ENCODE peak calls at places on chromosome 21, in five cellular contexts. One of them, this sample, is unnamed.

GRCh38 chr21:35861656-35862055 is 198.7 kb downstream of the SETD4 start:
- DNase-seq in SK-N-SH: no peak
- DNase-seq in IMR-90: peak
- DNase-seq in K562: no peak
- DNase-seq in GM12878: no peak
- DNase-seq in this sample: no peak

GRCh38 chr21:14084068-14084501 is 126.7 kb downstream of the LIPI start:
- DNase-seq in SK-N-SH: no peak
- DNase-seq in IMR-90: no peak
- DNase-seq in K562: no peak
- DNase-seq in GM12878: no peak
- DNase-seq in this sample: no peak

GRCh38 chr21:42063578-42064521 is 7.3 kb upstream of the UMODL1 start:
- DNase-seq in SK-N-SH: no peak
- DNase-seq in IMR-90: no peak
- DNase-seq in K562: no peak
- DNase-seq in GM12878: peak
- DNase-seq in this sample: no peak

GRCh38 chr21:42840411-42841155 is 38.8 kb downstream of the WDR4 start:
- DNase-seq in SK-N-SH: no peak
- DNase-seq in IMR-90: no peak
- DNase-seq in K562: no peak
- DNase-seq in GM12878: no peak
- DNase-seq in this sample: no peak

GRCh38 chr21:33011462-33011861 is 14.3 kb upstream of the OLIG2 start:
- DNase-seq in SK-N-SH: no peak
- DNase-seq in IMR-90: peak
- DNase-seq in K562: no peak
- DNase-seq in GM12878: no peak
- DNase-seq in this sample: peak

GRCh38 chr21:15976807-15977206 is 247.0 kb downstream of the USP25 start:
- DNase-seq in SK-N-SH: no peak
- DNase-seq in IMR-90: no peak
- DNase-seq in K562: no peak
- DNase-seq in GM12878: no peak
- DNase-seq in this sample: no peak

GRCh38 chr21:35652872-35653271 is 407.5 kb downstream of the SETD4 start:
- DNase-seq in SK-N-SH: no peak
- DNase-seq in IMR-90: no peak
- DNase-seq in K562: no peak
- DNase-seq in GM12878: no peak
- DNase-seq in this sample: no peak

GRCh38 chr21:14594967-14595366 is 48.9 kb upstream of the SAMSN1 start:
- DNase-seq in SK-N-SH: no peak
- DNase-seq in IMR-90: no peak
- DNase-seq in K562: no peak
- DNase-seq in GM12878: no peak
- DNase-seq in this sample: no peak

GRCh38 chr21:37228003-37228400 is 39.1 kb downstream of the VPS26C start:
- DNase-seq in SK-N-SH: no peak
- DNase-seq in IMR-90: no peak
- DNase-seq in K562: no peak
- DNase-seq in GM12878: no peak
- DNase-seq in this sample: no peak

GRCh38 chr21:28601708-28602107 is 391.0 kb downstream of the LTN1 start:
- DNase-seq in SK-N-SH: no peak
- DNase-seq in IMR-90: peak
- DNase-seq in K562: no peak
- DNase-seq in GM12878: no peak
- DNase-seq in this sample: no peak

GRCh38 chr21:39720126-39720778 is 24.7 kb upstream of the IGSF5 start:
- DNase-seq in SK-N-SH: no peak
- DNase-seq in IMR-90: no peak
- DNase-seq in K562: no peak
- DNase-seq in GM12878: no peak
- DNase-seq in this sample: no peak
- TF ChIP-seq CTCF in SK-N-SH: no peak
- TF ChIP-seq CTCF in IMR-90: no peak
- TF ChIP-seq CTCF in K562: no peak
- TF ChIP-seq CTCF in GM12878: no peak
- TF ChIP-seq CTCF in this sample: no peak

GRCh38 chr21:44874497-44875331 is 1.2 kb upstream of the PTTG1IP start:
- DNase-seq in SK-N-SH: no peak
- DNase-seq in IMR-90: no peak
- DNase-seq in K562: no peak
- DNase-seq in GM12878: no peak
- DNase-seq in this sample: no peak
- TF ChIP-seq MXI1 in SK-N-SH: no peak
- TF ChIP-seq MXI1 in IMR-90: no peak
- TF ChIP-seq MXI1 in K562: no peak
- TF ChIP-seq MXI1 in GM12878: no peak
- TF ChIP-seq MXI1 in this sample: no peak

DNA sequence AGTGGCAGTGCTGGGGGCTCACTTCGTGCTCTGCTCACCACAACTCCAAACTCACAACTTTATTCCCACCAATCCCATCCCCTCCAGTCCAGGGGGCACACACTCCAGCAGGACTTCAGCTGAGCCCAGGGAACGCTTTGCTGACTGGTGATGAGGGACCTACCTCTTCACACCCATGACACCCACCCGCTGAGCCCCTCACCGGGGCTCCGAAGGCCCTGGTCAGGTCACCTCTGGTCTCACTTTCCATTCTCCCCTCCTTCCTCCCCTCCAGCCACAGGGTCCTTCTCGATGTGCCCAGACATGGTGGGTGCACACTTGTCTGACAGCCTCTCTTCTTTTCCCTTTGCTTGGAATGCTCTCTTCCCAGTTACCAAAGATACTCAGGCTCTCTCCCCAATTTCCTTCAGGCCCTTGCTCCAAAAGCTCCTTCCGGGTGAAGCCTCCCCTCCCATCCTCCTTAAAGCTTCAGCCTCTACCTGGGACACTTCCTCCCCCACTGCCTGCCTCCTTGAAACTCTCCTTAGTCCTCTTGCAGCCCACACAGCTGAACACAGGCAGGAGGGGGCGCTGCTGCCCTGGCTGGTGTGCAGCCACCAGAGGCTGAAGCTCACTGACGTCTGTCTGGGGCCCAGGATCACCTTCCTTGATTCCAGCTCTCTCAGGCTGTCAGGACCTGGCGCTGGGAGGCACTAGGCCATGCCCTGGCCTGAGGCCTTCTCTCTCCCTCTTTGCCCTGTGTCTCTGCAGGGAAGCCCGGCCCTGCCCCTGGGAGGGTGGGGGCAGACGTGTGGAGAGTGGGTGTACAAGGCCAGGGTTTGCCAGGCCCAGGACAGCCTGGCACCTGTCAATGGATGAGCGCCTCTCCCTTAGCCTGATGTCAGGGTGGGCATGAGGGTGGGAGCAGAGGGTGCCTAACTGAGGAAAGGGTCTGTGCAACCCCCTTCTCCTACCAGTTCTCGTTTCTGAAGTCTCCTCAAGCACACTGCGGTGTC is 1.6 kb downstream of the KCNE1 start:
- DNase-seq in SK-N-SH: peak
- DNase-seq in IMR-90: peak
- DNase-seq in K562: peak
- DNase-seq in GM12878: no peak
- DNase-seq in this sample: peak
- TF ChIP-seq CTCF in SK-N-SH: peak
- TF ChIP-seq CTCF in IMR-90: peak
- TF ChIP-seq CTCF in K562: peak
- TF ChIP-seq CTCF in GM12878: peak
- TF ChIP-seq CTCF in this sample: peak

GRCh38 chr21:45600248-45600647 is 43.3 kb upstream of the PCBP3 start:
- DNase-seq in SK-N-SH: no peak
- DNase-seq in IMR-90: no peak
- DNase-seq in K562: no peak
- DNase-seq in GM12878: no peak
- DNase-seq in this sample: no peak

GRCh38 chr21:45599146-45599581 is 44.4 kb upstream of the PCBP3 start:
- DNase-seq in SK-N-SH: no peak
- DNase-seq in IMR-90: no peak
- DNase-seq in K562: no peak
- DNase-seq in GM12878: no peak
- DNase-seq in this sample: no peak

GRCh38 chr21:45598666-45599065 is 44.9 kb upstream of the PCBP3 start:
- DNase-seq in SK-N-SH: no peak
- DNase-seq in IMR-90: no peak
- DNase-seq in K562: no peak
- DNase-seq in GM12878: no peak
- DNase-seq in this sample: no peak

GRCh38 chr21:45596704-45597318 is 46.7 kb upstream of the PCBP3 start:
- DNase-seq in SK-N-SH: peak
- DNase-seq in IMR-90: peak
- DNase-seq in K562: peak
- DNase-seq in GM12878: no peak
- DNase-seq in this sample: peak

GRCh38 chr21:45598109-45598508 is 45.4 kb upstream of the PCBP3 start:
- DNase-seq in SK-N-SH: no peak
- DNase-seq in IMR-90: no peak
- DNase-seq in K562: no peak
- DNase-seq in GM12878: no peak
- DNase-seq in this sample: no peak
- TF ChIP-seq MXI1 in SK-N-SH: no peak
- TF ChIP-seq MXI1 in IMR-90: no peak
- TF ChIP-seq MXI1 in K562: no peak
- TF ChIP-seq MXI1 in GM12878: no peak
- TF ChIP-seq MXI1 in this sample: no peak

DNA sequence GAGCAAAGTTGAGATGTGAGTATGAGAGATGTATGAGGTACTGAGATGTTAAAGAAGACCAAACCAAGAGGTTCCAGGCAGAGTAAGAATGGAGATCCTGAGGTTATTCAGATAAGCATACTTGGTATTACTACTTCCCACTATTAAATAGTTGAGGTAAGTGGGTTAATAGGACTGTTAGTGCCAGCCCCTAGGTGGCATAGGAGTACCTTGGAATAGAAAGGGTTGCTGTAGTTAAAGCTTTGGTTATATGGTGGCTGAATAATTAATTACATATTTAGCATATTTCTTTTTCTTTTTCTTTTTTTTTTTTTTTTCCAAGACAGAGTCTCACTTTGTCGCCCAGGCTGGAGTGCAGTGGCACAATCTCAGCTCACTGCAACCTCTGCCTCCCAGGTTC is 397.9 kb upstream of the TMPRSS15 start:
- DNase-seq in SK-N-SH: peak
- DNase-seq in IMR-90: no peak
- DNase-seq in K562: no peak
- DNase-seq in GM12878: no peak
- DNase-seq in this sample: no peak
- TF ChIP-seq CTCF in SK-N-SH: peak
- TF ChIP-seq CTCF in IMR-90: no peak
- TF ChIP-seq CTCF in K562: no peak
- TF ChIP-seq CTCF in GM12878: no peak
- TF ChIP-seq CTCF in this sample: no peak

GRCh38 chr21:45502006-45502345 is 40.3 kb downstream of the SLC19A1 start:
- DNase-seq in SK-N-SH: no peak
- DNase-seq in IMR-90: no peak
- DNase-seq in K562: no peak
- DNase-seq in GM12878: no peak
- DNase-seq in this sample: no peak
- TF ChIP-seq MXI1 in SK-N-SH: no peak
- TF ChIP-seq MXI1 in IMR-90: no peak
- TF ChIP-seq MXI1 in K562: no peak
- TF ChIP-seq MXI1 in GM12878: no peak
- TF ChIP-seq MXI1 in this sample: no peak

GRCh38 chr21:45541221-45542039 is 810 bp downstream of the SLC19A1 start:
- DNase-seq in SK-N-SH: peak
- DNase-seq in IMR-90: peak
- DNase-seq in K562: peak
- DNase-seq in GM12878: no peak
- DNase-seq in this sample: no peak

GRCh38 chr21:45542667-45543370 is 579 bp upstream of the SLC19A1 start:
- DNase-seq in SK-N-SH: peak
- DNase-seq in IMR-90: no peak
- DNase-seq in K562: no peak
- DNase-seq in GM12878: no peak
- DNase-seq in this sample: no peak

GRCh38 chr21:45543371-45543709 is 1.1 kb upstream of the SLC19A1 start:
- DNase-seq in SK-N-SH: peak
- DNase-seq in IMR-90: no peak
- DNase-seq in K562: no peak
- DNase-seq in GM12878: no peak
- DNase-seq in this sample: no peak

GRCh38 chr21:45543710-45544448 is 1.6 kb upstream of the SLC19A1 start:
- DNase-seq in SK-N-SH: peak
- DNase-seq in IMR-90: no peak
- DNase-seq in K562: no peak
- DNase-seq in GM12878: no peak
- DNase-seq in this sample: no peak

GRCh38 chr21:45542242-45542666 is at the start of gene SLC19A1:
- DNase-seq in SK-N-SH: peak
- DNase-seq in IMR-90: peak
- DNase-seq in K562: peak
- DNase-seq in GM12878: no peak
- DNase-seq in this sample: no peak
- TF ChIP-seq CTCF in SK-N-SH: peak
- TF ChIP-seq CTCF in IMR-90: peak
- TF ChIP-seq CTCF in K562: peak
- TF ChIP-seq CTCF in GM12878: peak
- TF ChIP-seq CTCF in this sample: peak

This sample was measured in HepG2.